ENCODE peak calls at places on chromosome 18, in eight cellular contexts. R, A, G, T, H, F, J and Z are unnamed samples. For H3K4me1, the result is how much of the 10 kb centered on the place peaks cover.

GRCh38 chr18:36527740-36528455 is 230.4 kb downstream of the FHOD3 start:
- DNase-seq in J (no peak), T (no peak), H (no peak), F (no peak), A (no peak), R (no peak), G (no peak), Z (no peak)

GRCh38 chr18:63994783-63995399 is 25.0 kb downstream of the SERPINB8 start:
- DNase-seq in J (no peak), A (peak), T (no peak), G (peak), R (peak), H (no peak), F (no peak), Z (peak)

GRCh38 chr18:22412502-22412901 is 5.2 kb downstream of the CTAGE1 start:
- DNase-seq in R (no peak), G (no peak), A (no peak), T (no peak), H (no peak), J (no peak), F (no peak), Z (no peak)

GRCh38 chr18:78571831-78572347 is 407.7 kb upstream of the SALL3 start:
- DNase-seq in A (no peak), F (no peak), G (no peak), R (no peak), J (no peak), T (no peak), H (no peak), Z (no peak)

GRCh38 chr18:41767960-41768359 is 187.1 kb upstream of the PIK3C3 start:
- DNase-seq in T (no peak), A (peak), H (no peak), R (no peak), G (no peak), J (no peak), F (no peak), Z (no peak)

GRCh38 chr18:56872140-56872539 is 221.0 kb downstream of the WDR7 start:
- DNase-seq in T (no peak), R (no peak), A (no peak), J (no peak), G (no peak), F (no peak), H (no peak), Z (no peak)

GRCh38 chr18:51226068-51226467 is 28.6 kb upstream of the MEX3C start:
- DNase-seq in A (no peak), T (no peak), R (no peak), G (no peak), H (no peak), F (no peak), J (no peak), Z (no peak)

GRCh38 chr18:64233855-64234254 is 85.0 kb upstream of the LINC00305 start:
- DNase-seq in R (no peak), F (no peak), T (no peak), H (no peak), J (no peak), A (no peak), G (no peak), Z (no peak)

GRCh38 chr18:22241806-22242440 is 72.5 kb downstream of the GATA6 start:
- DNase-seq in A (no peak), G (peak), T (no peak), J (no peak), R (peak), F (no peak), H (no peak), Z (no peak)

GRCh38 chr18:79507546-79508480 is 112.1 kb downstream of the NFATC1 start:
- DNase-seq in G (peak), R (peak), T (peak), F (peak), J (no peak), A (no peak), H (peak), Z (peak)

GRCh38 chr18:42330296-42330695 is 375.3 kb downstream of the PIK3C3 start:
- DNase-seq in F (no peak), H (no peak), G (no peak), R (no peak), T (no peak), A (no peak), J (no peak), Z (no peak)

GRCh38 chr18:11840493-11840892 is 10.7 kb upstream of the CHMP1B start:
- DNase-seq in G (no peak), J (no peak), R (no peak), F (no peak), H (no peak), A (peak), T (no peak), Z (no peak)

GRCh38 chr18:77635441-77635840 is 385.8 kb downstream of the GALR1 start:
- DNase-seq in F (no peak), J (no peak), T (peak), G (no peak), A (no peak), H (no peak), R (no peak), Z (no peak)

GRCh38 chr18:6866552-6866951 is 137.0 kb downstream of the ARHGAP28 start:
- DNase-seq in T (no peak), G (no peak), F (no peak), R (no peak), H (no peak), J (no peak), A (no peak), Z (no peak)

GRCh38 chr18:10482363-10482984 is 28.0 kb downstream of the APCDD1 start:
- DNase-seq in R (no peak), A (no peak), H (no peak), T (no peak), G (no peak), F (no peak), J (no peak), Z (no peak)

GRCh38 chr18:65938592-65939372 is 188.0 kb downstream of the CDH7 start:
- DNase-seq in F (no peak), H (no peak), A (peak), J (no peak), T (no peak), R (no peak), G (peak), Z (peak)

GRCh38 chr18:35042389-35043066 is 1.3 kb downstream of the MAPRE2 start:
- DNase-seq in T (no peak), F (no peak), H (no peak), G (no peak), J (no peak), A (no peak), R (no peak), Z (no peak)
- H3K4me3 ChIP-seq in T (peak), F (no peak), H (peak), G (peak), J (peak), A (peak), R (peak), Z (peak)

GRCh38 chr18:24055009-24055804 is 40.7 kb downstream of the TTC39C start:
- DNase-seq in H (no peak), G (no peak), A (no peak), T (no peak), R (no peak), F (no peak), J (no peak), Z (no peak)
- H3K4me1 ChIP-seq in H (under half), G (under half), A (under half), T (under half), R (under half), F (under half), J (under half), Z (under half)

GRCh38 chr18:76452357-76452756 is 42.7 kb downstream of the ZNF516 start:
- DNase-seq in G (no peak), T (no peak), J (no peak), F (no peak), R (no peak), H (peak), A (no peak), Z (no peak)
- H3K4me3 ChIP-seq in G (no peak), T (no peak), J (no peak), F (no peak), R (no peak), H (no peak), A (peak), Z (no peak)

DNA sequence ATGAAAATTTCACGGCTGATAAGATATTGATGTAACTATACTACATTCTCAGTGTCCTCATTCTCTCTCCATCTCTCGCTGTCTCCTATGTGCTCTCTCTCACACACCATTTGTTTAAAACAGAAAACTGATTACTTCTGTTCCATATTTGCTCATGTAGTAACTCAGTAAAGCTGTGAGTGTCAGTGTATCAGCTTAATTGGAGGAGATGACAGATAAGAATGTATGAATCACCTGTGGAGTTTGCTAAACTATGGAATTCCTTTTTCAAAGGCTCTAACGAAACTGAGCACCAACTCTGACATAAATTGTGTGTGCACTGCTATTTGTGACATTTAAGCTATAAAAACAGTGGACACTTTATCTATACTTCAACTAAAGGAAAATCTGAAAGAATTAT is 1080.0 kb downstream of the DSC3 start:
- DNase-seq in R (no peak), J (no peak), T (no peak), A (no peak), F (no peak), G (no peak), H (no peak), Z (no peak)
- H3K4me1 ChIP-seq in R (under half), J (under half), T (under half), A (under half), F (under half), G (under half), H (under half), Z (under half)

GRCh38 chr18:13377496-13377895 is 158.9 kb downstream of the LDLRAD4 start:
- DNase-seq in R (no peak), F (no peak), T (no peak), J (no peak), H (peak), A (no peak), G (no peak), Z (no peak)

GRCh38 chr18:13379930-13380665 is 161.5 kb downstream of the LDLRAD4 start:
- DNase-seq in G (no peak), F (no peak), H (no peak), R (no peak), J (no peak), T (no peak), A (no peak), Z (no peak)

GRCh38 chr18:13378150-13378549 is 159.6 kb downstream of the LDLRAD4 start:
- DNase-seq in F (no peak), G (no peak), A (no peak), J (no peak), R (no peak), T (no peak), H (no peak), Z (no peak)

GRCh38 chr18:13380671-13381070 is 162.1 kb downstream of the LDLRAD4 start:
- DNase-seq in F (no peak), A (no peak), H (no peak), R (no peak), T (no peak), G (no peak), J (no peak), Z (no peak)

GRCh38 chr18:13379062-13379800 is 160.7 kb downstream of the LDLRAD4 start:
- DNase-seq in H (no peak), J (no peak), F (no peak), G (no peak), A (no peak), T (no peak), R (no peak), Z (no peak)
- H3K4me3 ChIP-seq in H (no peak), J (no peak), F (no peak), G (no peak), A (no peak), T (no peak), R (no peak), Z (no peak)

DNA sequence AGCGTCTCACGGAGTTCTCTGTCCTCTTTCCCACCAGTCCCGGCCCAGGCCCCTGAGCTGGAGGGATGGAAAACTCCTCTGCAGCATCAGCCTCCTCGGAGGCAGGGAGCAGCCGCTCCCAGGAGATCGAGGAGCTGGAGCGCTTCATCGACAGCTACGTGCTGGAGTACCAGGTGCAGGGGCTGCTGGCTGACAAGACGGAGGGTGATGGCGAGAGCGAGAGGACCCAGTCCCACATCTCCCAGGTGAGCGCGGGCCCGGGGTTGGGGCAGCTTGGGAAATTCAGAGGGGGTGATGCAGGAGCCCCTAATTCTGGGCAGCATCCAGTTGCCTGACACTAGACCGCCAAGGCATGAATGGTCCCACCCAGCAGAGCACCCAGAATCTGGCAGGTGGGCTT is 80.7 kb downstream of the CTIF start:
- DNase-seq in A (no peak), T (no peak), J (no peak), G (no peak), R (no peak), F (no peak), H (no peak), Z (no peak)
- H3K4me1 ChIP-seq in A (under half), T (under half), J (under half), G (under half), R (under half), F (under half), H (under half), Z (under half)

GRCh38 chr18:55475916-55476315 is 112.1 kb downstream of the TCF4 start:
- DNase-seq in A (no peak), R (no peak), G (no peak), F (no peak), T (no peak), J (no peak), H (no peak), Z (no peak)

GRCh38 chr18:55475467-55475866 is 112.5 kb downstream of the TCF4 start:
- DNase-seq in T (no peak), J (no peak), G (no peak), H (no peak), F (no peak), A (no peak), R (no peak), Z (no peak)

GRCh38 chr18:55479656-55480420 is 108.2 kb downstream of the TCF4 start:
- DNase-seq in H (no peak), F (no peak), R (no peak), G (no peak), T (no peak), J (no peak), A (no peak), Z (no peak)

GRCh38 chr18:55477537-55478300 is 110.3 kb downstream of the TCF4 start:
- DNase-seq in R (no peak), T (no peak), F (no peak), G (no peak), H (no peak), J (no peak), A (no peak), Z (peak)

GRCh38 chr18:55478301-55478660 is 109.7 kb downstream of the TCF4 start:
- DNase-seq in H (no peak), G (no peak), T (no peak), J (no peak), R (no peak), A (no peak), F (no peak), Z (no peak)
- H3K4me3 ChIP-seq in H (peak), G (no peak), T (peak), J (no peak), R (peak), A (no peak), F (no peak), Z (no peak)

DNA sequence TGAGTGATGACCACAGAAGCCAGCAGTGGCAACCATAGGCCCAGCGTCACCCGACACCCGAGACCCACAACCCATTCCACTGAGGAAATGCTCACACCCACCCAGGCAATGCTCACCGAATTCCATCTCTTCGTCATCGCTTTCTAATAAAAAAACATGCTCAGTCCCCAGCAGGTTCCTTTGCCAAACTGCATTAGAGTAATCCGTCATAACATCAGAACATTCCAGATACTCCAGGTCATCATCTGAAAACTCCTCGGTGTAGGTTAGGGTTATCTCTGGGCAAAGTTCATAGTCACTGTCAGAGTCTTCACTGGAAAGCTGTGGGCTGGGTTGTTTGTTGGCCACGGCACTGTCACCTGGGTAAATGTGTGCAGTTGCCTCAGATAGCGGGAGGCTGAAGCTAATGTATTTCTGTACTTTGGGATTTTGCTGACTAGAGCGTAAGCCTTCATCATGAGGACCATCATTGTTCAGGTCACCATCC is 49.3 kb downstream of the ALPK2 start:
- DNase-seq in A (no peak), T (no peak), H (no peak), R (no peak), G (no peak), F (no peak), J (no peak), Z (no peak)
- H3K4me1 ChIP-seq in A (half or more), T (half or more), H (under half), R (under half), G (under half), F (under half), J (under half), Z (under half)

DNA sequence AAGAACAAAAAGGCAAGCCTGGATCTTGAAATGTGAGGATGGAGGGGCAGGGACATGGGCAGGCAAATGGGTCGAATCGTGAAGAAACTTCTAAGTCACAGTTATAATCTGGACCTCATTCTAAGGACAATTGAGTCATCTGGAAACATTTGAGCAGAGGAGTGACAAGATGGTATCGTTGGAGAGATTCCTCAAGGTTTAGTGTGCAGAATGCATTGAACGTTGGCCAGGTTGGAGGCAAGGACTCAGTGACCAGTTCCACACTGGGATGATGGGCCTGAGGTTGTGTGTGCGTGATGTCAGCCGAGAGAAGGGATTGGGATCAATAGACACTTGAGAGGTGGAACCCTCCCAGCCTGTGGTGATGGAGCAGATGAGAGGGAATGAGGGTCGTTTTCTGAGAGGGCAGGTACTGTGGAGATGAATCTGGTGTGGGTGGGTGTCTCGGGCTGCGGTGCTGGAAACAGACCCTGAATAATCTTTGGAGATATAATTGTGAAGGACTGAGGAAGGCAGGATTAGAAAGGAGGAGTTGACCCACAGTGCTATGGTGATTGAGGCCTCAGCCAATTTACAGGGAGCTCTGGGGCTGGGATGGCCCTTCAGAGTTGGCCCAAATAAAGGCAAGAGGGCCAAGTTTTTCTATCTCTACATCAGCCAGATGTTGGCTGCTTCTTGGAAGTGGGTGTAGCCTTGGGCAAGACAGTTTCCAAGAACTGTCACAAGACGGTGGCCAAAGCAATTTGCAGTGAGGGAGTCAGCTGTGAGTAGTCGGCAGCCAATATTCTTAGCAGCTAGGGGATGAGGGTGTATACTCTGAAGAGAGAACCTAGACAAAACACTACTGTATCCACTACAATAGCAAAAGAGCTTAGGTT is 5.8 kb upstream of the ZNF532 start:
- DNase-seq in J (no peak), F (no peak), G (peak), A (no peak), H (no peak), T (no peak), R (no peak), Z (peak)
- H3K4me3 ChIP-seq in J (no peak), F (no peak), G (no peak), A (no peak), H (no peak), T (no peak), R (no peak), Z (no peak)